ENCODE peak calls at places on chromosomes 1 and 21, in four cellular contexts. S, V, O and Q are unnamed samples.

GRCh38 chr1:244821134-244821533 is 14.3 kb upstream of the COX20 start:
- DNase-seq in S (no peak), V (no peak), O (no peak), Q (no peak)

GRCh38 chr1:147560756-147561472 is 19.6 kb downstream of the BCL9 start:
- DNase-seq in S (no peak), V (no peak), O (no peak), Q (no peak)

GRCh38 chr1:217087981-217088380 is 364.8 kb upstream of the ESRRG start:
- DNase-seq in S (no peak), V (no peak), O (no peak), Q (no peak)

GRCh38 chr1:220370041-220370700 is 97.9 kb upstream of the RAB3GAP2 start:
- DNase-seq in S (peak), V (no peak), O (no peak), Q (no peak)

GRCh38 chr1:89993541-89993940 is 1.4 kb upstream of the ZNF326 start:
- DNase-seq in S (no peak), V (no peak), O (no peak), Q (no peak)

GRCh38 chr1:234533975-234534876 is 55.2 kb upstream of the TARBP1 start:
- DNase-seq in S (peak), V (no peak), O (peak), Q (no peak)

GRCh38 chr1:204445860-204446412 is 34.3 kb upstream of the PPP1R15B start:
- DNase-seq in S (peak), V (peak), O (no peak), Q (peak)

GRCh38 chr1:217482356-217483102 is 148.4 kb downstream of the GPATCH2 start:
- DNase-seq in S (peak), V (no peak), O (no peak), Q (no peak)

GRCh38 chr1:208183977-208184901 is 59.9 kb downstream of the PLXNA2 start:
- DNase-seq in S (peak), V (no peak), O (peak), Q (no peak)

GRCh38 chr1:54774820-54775498 is 10.6 kb upstream of the PARS2 start:
- DNase-seq in S (no peak), V (no peak), O (no peak), Q (no peak)

GRCh38 chr1:113677250-113678158 is 81.8 kb downstream of the PHTF1 start:
- DNase-seq in S (peak), V (no peak), O (no peak), Q (no peak)

GRCh38 chr1:66247415-66248208 is 286.3 kb upstream of the SGIP1 start:
- DNase-seq in S (no peak), V (no peak), O (no peak), Q (no peak)

GRCh38 chr1:93518516-93518915 is 70.6 kb downstream of the FNBP1L start:
- DNase-seq in S (no peak), V (no peak), O (no peak), Q (no peak)

GRCh38 chr1:9792156-9793042 is 31.4 kb downstream of the CLSTN1 start:
- DNase-seq in S (no peak), V (no peak), O (no peak), Q (no peak)

GRCh38 chr1:3032371-3032862 is 11.2 kb downstream of the ACTRT2 start:
- DNase-seq in S (no peak), V (no peak), O (no peak), Q (no peak)

GRCh38 chr1:94592566-94592920 is 51.0 kb upstream of the F3 start:
- DNase-seq in S (no peak), V (no peak), O (no peak), Q (no peak)

GRCh38 chr21:36909901-36910561 is 56.4 kb downstream of the HLCS start:
- DNase-seq in S (peak), V (no peak), O (no peak), Q (no peak)

GRCh38 chr1:98991127-98992003 is 13.3 kb downstream of the PLPPR5 start:
- DNase-seq in S (peak), V (no peak), O (no peak), Q (no peak)

GRCh38 chr1:25804244-25804963 is 4.4 kb downstream of the SELENON start:
- DNase-seq in S (no peak), V (no peak), O (no peak), Q (no peak)

GRCh38 chr1:155698382-155699038 is 9.6 kb downstream of the DAP3 start:
- DNase-seq in S (peak), V (no peak), O (no peak), Q (no peak)

GRCh38 chr1:206816390-206817287 is 44.3 kb upstream of the IL10 start:
- DNase-seq in S (no peak), V (no peak), O (peak), Q (no peak)

GRCh38 chr1:51331206-51332100 is 1.1 kb upstream of the TTC39A start:
- DNase-seq in S (peak), V (no peak), O (no peak), Q (no peak)

GRCh38 chr1:154129392-154129970 is 25.4 kb downstream of the NUP210L start:
- DNase-seq in S (no peak), V (no peak), O (no peak), Q (no peak)

GRCh38 chr21:45248893-45249381 is 38.8 kb downstream of the POFUT2 start:
- DNase-seq in S (no peak), V (no peak), O (no peak), Q (no peak)

GRCh38 chr1:159839135-159839849 is 12.6 kb downstream of the SLAMF8 start:
- DNase-seq in S (no peak), V (no peak), O (no peak), Q (no peak)

GRCh38 chr1:47996406-47997226 is 569 bp downstream of the TRABD2B start:
- DNase-seq in S (no peak), V (no peak), O (no peak), Q (peak)

GRCh38 chr1:153916297-153916696 is 6.5 kb downstream of the GATAD2B start:
- DNase-seq in S (no peak), V (no peak), O (no peak), Q (no peak)

GRCh38 chr1:202168861-202169260 is 8.5 kb upstream of the PTPN7 start:
- DNase-seq in S (no peak), V (no peak), O (no peak), Q (no peak)

GRCh38 chr1:95057361-95057760 is 15.4 kb downstream of the ALG14 start:
- DNase-seq in S (no peak), V (no peak), O (no peak), Q (no peak)

GRCh38 chr1:241918879-241919278 is 38.7 kb upstream of the BECN2 start:
- DNase-seq in S (peak), V (no peak), O (no peak), Q (no peak)

GRCh38 chr1:157155658-157156057 is 17.5 kb upstream of the ETV3 start:
- DNase-seq in S (no peak), V (no peak), O (peak), Q (no peak)

GRCh38 chr1:235304549-235305451 is 23.2 kb downstream of the ARID4B start:
- DNase-seq in S (peak), V (no peak), O (no peak), Q (no peak)

GRCh38 chr1:28594661-28595411 is 2.8 kb downstream of the RAB42 start:
- DNase-seq in S (no peak), V (no peak), O (no peak), Q (no peak)

GRCh38 chr1:11355594-11356467 is 82.8 kb downstream of the UBIAD1 start:
- DNase-seq in S (no peak), V (no peak), O (no peak), Q (no peak)

GRCh38 chr1:172867216-172867828 is 183.4 kb downstream of the TNFSF18 start:
- DNase-seq in S (no peak), V (no peak), O (no peak), Q (no peak)
- TF ChIP-seq CTCF in S (no peak), V (no peak), O (no peak), Q (no peak)

DNA sequence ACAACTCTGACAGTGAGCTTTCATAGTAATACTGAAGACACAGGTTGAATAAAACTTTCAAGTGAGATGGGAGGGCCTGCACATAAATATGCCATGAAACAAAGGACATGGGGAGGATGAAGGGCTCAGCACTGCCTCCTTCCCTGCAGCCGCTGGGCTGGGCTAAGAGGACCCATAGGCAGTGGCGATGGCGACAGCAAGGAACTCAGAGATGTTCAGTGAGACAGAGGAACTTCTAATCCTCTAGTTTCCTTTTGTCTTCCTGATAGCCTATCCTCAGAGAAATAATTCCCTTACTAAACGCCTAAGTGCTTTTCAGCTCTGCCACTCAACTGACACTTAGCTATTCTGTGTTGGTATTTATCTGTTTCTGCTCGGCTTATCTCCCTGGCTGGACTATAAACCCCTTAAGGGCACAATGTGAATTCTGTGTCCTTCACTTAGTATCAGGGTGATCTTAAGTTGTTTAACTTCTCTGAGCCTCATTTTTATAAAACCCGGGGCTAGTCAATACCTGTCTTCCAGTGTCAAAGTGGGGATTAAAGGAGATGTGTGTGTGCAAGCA is 24.4 kb upstream of the IER5 start:
- DNase-seq in S (no peak), V (no peak), O (no peak), Q (no peak)
- TF ChIP-seq CTCF in S (no peak), V (no peak), O (no peak), Q (no peak)

DNA sequence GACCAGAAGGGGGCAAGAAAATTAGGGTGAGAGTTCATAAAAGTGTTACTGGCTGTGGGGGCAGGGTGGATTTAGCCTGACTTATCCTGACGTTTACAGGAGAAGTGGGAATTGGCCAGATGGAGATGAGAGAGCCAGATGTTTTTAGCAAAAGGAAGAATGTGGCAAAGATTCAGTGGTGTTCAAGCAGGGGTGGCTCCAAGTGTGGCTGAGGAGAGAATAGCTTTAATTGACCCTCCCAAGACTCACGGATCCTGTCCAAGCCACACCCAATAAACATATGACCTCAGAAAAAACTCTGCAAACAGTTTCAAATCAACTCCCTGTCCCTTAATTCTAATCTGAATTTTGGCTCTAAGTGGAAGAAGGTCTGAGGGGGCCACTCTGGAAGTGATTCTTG is 35.2 kb upstream of the EDEM3 start:
- DNase-seq in S (no peak), V (no peak), O (no peak), Q (no peak)
- TF ChIP-seq CTCF in S (no peak), V (no peak), O (no peak), Q (no peak)

GRCh38 chr1:70443739-70444138 is 32.7 kb downstream of the CTH start:
- DNase-seq in S (no peak), V (no peak), O (no peak), Q (no peak)

GRCh38 chr1:70449049-70449448 is 38.0 kb downstream of the CTH start:
- DNase-seq in S (no peak), V (no peak), O (no peak), Q (no peak)
- TF ChIP-seq CTCF in S (no peak), V (no peak), O (no peak), Q (no peak)

DNA sequence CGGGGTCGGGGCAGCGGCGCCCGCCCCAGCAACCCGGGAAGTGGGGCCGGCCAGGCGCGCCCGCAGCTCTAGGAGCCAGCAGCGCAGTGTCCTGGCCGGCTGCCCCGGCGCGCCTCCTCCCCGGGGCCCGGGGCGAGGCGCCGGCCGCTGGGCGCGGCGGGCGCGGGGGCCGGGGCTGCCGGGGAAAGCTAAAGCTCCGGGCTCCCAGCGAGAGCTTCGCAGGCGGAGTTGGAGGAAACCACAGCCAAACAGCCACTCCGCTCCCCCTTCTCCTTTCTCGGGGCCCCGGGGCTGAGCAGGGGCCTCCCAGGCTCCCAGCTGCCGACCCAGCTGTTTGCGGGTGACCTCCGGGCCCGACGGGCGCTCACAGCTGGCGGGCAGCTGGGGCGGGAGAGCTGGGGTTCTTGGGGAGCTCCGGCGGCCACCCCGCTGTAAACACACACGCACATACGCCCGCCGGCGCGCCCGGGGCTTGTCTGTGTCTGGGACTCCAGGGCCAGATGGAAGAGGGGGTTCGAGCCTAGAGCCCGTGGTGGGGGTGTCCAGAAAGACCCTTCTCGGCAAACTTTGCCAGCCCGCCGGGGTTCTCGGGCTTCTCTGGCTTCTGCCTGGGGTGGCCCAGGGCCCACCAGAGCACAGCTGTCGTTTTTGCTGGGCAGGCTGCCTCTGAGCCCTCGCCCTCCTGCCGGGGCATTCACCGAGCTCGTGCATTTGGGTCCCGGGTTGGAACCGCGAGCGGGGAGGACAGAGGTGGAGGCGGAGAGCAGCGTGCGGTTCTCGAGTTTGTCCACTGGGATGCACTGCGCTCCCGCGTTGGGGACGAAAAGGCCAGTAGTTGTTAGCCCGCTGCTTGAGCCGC is 1.5 kb downstream of the AJAP1 start:
- DNase-seq in S (no peak), V (no peak), O (peak), Q (peak)
- TF ChIP-seq CTCF in S (peak), V (no peak), O (peak), Q (peak)

DNA sequence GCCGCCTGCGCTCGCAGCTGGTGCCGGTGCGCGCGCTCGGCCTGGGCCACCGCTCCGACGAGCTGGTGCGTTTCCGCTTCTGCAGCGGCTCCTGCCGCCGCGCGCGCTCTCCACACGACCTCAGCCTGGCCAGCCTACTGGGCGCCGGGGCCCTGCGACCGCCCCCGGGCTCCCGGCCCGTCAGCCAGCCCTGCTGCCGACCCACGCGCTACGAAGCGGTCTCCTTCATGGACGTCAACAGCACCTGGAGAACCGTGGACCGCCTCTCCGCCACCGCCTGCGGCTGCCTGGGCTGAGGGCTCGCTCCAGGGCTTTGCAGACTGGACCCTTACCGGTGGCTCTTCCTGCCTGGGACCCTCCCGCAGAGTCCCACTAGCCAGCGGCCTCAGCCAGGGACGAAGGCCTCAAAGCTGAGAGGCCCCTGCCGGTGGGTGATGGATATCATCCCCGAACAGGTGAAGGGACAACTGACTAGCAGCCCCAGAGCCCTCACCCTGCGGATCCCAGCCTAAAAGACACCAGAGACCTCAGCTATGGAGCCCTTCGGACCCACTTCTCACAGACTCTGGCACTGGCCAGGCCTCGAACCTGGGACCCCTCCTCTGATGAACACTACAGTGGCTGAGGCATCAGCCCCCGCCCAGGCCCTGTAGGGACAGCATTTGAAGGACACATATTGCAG is 3.0 kb downstream of the ARTN start:
- DNase-seq in S (no peak), V (no peak), O (no peak), Q (peak)
- TF ChIP-seq CTCF in S (peak), V (no peak), O (no peak), Q (peak)